ENCODE peak calls at places on chromosomes 4 and X, in nine cellular contexts. S, M, J, T, P, O, I, X and A are unnamed samples.

GRCh38 chrX:72609313-72609712 is 36.7 kb upstream of the HDAC8 start:
- DNase-seq in S (no peak), M (no peak), J (no peak), T (no peak), P (no peak), O (no peak), I (no peak), X (no peak), A (no peak)

GRCh38 chr4:128601992-128602695 is 207.4 kb upstream of the JADE1 start:
- DNase-seq in S (no peak), M (no peak), J (no peak), T (peak; percentile 55), P (peak; percentile 37), O (no peak), I (peak; percentile 11), X (no peak), A (no peak)

GRCh38 chr4:17038510-17039176 is 140.2 kb upstream of the LDB2 start:
- DNase-seq in S (no peak), M (no peak), J (no peak), T (no peak), P (no peak), O (no peak), I (no peak), X (no peak), A (no peak)

GRCh38 chr4:76198411-76199237 is 15.0 kb downstream of the SCARB2 start:
- DNase-seq in S (peak; percentile 79), M (no peak), J (no peak), T (peak; percentile 79), P (peak; percentile 76), O (no peak), I (peak; percentile 62), X (peak; percentile 20), A (peak; percentile 90)

GRCh38 chr4:1588306-1588705 is 95.8 kb downstream of the FAM53A start:
- DNase-seq in S (no peak), M (no peak), J (no peak), T (no peak), P (peak; percentile 11), O (no peak), I (no peak), X (no peak), A (no peak)

GRCh38 chrX:39577976-39578962 is 519.5 kb downstream of the BCOR start:
- DNase-seq in S (peak; percentile 5), M (no peak), J (no peak), T (no peak), P (peak; percentile 33), O (peak; percentile 20), I (peak; percentile 23), X (peak; percentile 8), A (no peak)

GRCh38 chr4:176988226-176988625 is 195.5 kb upstream of the VEGFC start:
- DNase-seq in S (no peak), M (no peak), J (no peak), T (peak; percentile 13), P (no peak), O (no peak), I (peak; percentile 98), X (no peak), A (no peak)

GRCh38 chr4:175671491-175671934 is 140.6 kb downstream of the GPM6A start:
- DNase-seq in S (no peak), M (no peak), J (peak; percentile 20), T (no peak), P (no peak), O (no peak), I (peak; percentile 71), X (no peak), A (no peak)

GRCh38 chr4:184807797-184808718 is 17.7 kb downstream of the ACSL1 start:
- DNase-seq in S (no peak), M (no peak), J (peak; percentile 77), T (no peak), P (peak; percentile 70), O (peak; percentile 39), I (peak; percentile 69), X (no peak), A (no peak)

GRCh38 chr4:52825311-52826090 is 36.6 kb upstream of the RASL11B start:
- DNase-seq in S (no peak), M (no peak), J (no peak), T (no peak), P (no peak), O (no peak), I (no peak), X (no peak), A (no peak)

GRCh38 chrX:2642791-2643190 is 48.3 kb upstream of the CD99 start:
- DNase-seq in S (no peak), M (no peak), J (no peak), T (no peak), P (no peak), O (no peak), I (no peak), X (no peak), A (no peak)

DNA sequence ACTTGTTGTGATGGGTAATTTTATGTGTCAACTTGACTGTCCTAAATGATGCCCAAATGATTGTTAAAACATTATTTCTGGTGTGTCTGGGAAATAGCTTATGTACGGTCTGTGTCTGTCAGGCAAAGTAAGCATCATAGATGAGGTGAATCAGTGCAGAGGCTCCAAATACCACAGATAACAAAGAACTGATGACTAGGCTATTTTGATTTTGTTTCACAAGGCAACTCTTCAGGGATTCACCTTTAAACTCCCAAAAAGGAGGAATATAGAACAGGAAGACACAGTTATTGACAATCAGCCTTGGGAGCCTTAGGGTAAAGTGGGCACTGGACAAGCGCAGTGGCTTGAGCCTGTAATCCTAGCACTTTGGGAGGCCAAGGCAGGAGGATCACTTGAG is 290.7 kb downstream of the PCDH10 start:
- DNase-seq in S (no peak), M (no peak), J (no peak), T (no peak), P (no peak), O (no peak), I (no peak), X (no peak), A (no peak)
- H3K36me3 ChIP-seq in S (no peaks in the 10 kb centered on the region), M (no peaks in the 10 kb centered on the region), J (no peaks in the 10 kb centered on the region), T (no peaks in the 10 kb centered on the region), P (no peaks in the 10 kb centered on the region), O (no peaks in the 10 kb centered on the region), I (no peaks in the 10 kb centered on the region), X (no peaks in the 10 kb centered on the region), A (no peaks in the 10 kb centered on the region)

DNA sequence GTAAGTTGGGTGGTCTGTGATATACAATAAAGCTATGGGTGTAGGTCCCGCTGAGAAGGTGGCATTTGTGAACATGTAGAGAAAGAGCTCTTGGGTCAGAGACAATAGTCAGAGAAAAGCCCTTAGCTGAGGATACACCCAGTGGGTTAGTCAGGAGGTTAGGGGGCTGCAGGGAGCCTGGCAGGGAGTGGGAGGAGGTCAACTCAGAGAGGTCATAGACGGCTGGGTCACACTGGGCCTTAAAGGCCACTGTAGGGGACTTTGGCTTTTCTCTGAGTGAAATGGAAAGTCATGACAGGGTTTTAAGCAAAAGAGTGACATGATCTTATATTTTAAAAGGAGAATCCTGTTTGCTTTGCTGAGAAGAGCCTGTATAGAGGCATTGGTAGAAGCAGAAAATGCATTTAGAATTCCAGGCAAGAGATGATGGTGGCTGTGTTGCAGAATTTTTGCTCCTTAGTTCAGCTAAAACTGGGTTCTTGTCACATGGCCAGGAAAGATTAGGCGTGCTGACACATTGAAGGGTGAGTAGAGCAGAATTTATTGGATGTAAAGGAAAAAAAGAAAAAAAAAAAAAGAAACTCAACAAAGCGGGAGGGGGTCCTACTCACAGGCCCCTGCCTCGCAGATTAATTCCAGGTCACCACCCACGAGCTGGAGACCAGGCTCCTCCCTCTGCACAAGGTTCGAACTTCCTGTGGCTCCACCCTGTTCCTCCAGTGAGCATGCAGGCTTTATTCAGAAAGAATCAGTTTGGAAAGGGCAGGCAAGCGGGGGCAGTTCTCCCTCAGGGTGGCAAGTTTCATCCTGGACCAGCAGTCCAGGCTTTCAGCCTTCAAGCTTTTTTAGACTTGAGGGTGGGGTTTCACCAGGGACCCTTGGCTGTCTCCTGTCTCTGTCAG is 16.9 kb downstream of the MGST2 start:
- DNase-seq in S (no peak), M (no peak), J (no peak), T (peak; percentile 72), P (no peak), O (no peak), I (no peak), X (no peak), A (no peak)
- H3K36me3 ChIP-seq in S (no peaks in the 10 kb centered on the region), M (no peaks in the 10 kb centered on the region), J (peaks cover 39% of the 10 kb centered on the region), T (no peaks in the 10 kb centered on the region), P (peaks cover 38% of the 10 kb centered on the region), O (peaks cover 37% of the 10 kb centered on the region), I (no peaks in the 10 kb centered on the region), X (peaks cover 6% of the 10 kb centered on the region), A (no peaks in the 10 kb centered on the region)

GRCh38 chr4:186596850-186597390 is 41.6 kb upstream of the MTNR1A start:
- DNase-seq in S (no peak), M (no peak), J (no peak), T (no peak), P (no peak), O (no peak), I (no peak), X (no peak), A (no peak)

GRCh38 chr4:186596346-186596745 is 41.0 kb upstream of the MTNR1A start:
- DNase-seq in S (no peak), M (no peak), J (no peak), T (no peak), P (no peak), O (no peak), I (no peak), X (no peak), A (no peak)

GRCh38 chr4:186602978-186603377 is 47.6 kb upstream of the MTNR1A start:
- DNase-seq in S (no peak), M (no peak), J (no peak), T (no peak), P (no peak), O (no peak), I (no peak), X (no peak), A (no peak)

GRCh38 chr4:186599483-186599882 is 44.1 kb upstream of the MTNR1A start:
- DNase-seq in S (no peak), M (no peak), J (no peak), T (no peak), P (no peak), O (no peak), I (no peak), X (no peak), A (no peak)

DNA sequence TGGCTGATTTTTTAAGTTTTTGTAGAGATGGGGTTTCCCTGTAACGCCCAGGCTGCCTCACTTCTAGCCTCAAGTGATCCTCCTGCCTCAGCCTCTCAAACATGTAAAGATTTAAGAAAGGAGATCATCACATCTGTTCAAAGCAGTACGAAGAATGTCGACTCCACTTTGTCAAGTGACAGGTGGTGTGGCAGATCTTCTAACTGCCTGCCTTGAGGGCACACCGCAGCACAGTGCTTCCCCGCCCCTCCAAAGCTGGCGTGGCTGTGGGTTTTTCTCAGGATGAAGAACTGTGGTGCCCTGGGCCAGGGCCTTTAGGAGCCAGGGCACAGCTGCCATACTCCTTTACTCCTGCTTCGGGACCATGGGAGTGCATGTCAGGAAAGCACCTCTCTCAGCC is 43.3 kb upstream of the MTNR1A start:
- DNase-seq in S (no peak), M (no peak), J (no peak), T (no peak), P (no peak), O (no peak), I (no peak), X (no peak), A (no peak)
- H3K36me3 ChIP-seq in S (no peaks in the 10 kb centered on the region), M (peaks cover 43% of the 10 kb centered on the region), J (peaks cover 99% of the 10 kb centered on the region), T (no peaks in the 10 kb centered on the region), P (peaks cover 95% of the 10 kb centered on the region), O (peaks cover 40% of the 10 kb centered on the region), I (no peaks in the 10 kb centered on the region), X (no peaks in the 10 kb centered on the region), A (peaks cover 10% of the 10 kb centered on the region)

GRCh38 chr4:156111706-156112105 is 158.0 kb upstream of the CTSO start:
- DNase-seq in S (no peak), M (no peak), J (no peak), T (no peak), P (no peak), O (no peak), I (no peak), X (no peak), A (no peak)
- H3K36me3 ChIP-seq in S (no peaks in the 10 kb centered on the region), M (no peaks in the 10 kb centered on the region), J (no peaks in the 10 kb centered on the region), T (no peaks in the 10 kb centered on the region), P (no peaks in the 10 kb centered on the region), O (no peaks in the 10 kb centered on the region), I (no peaks in the 10 kb centered on the region), X (no peaks in the 10 kb centered on the region), A (no peaks in the 10 kb centered on the region)